ENCODE peak calls at places on chromosome 10, in eight cellular contexts. One of them, this sample, is unnamed. For H3K9me3, the result is how much of the 10 kb centered on the place peaks cover.

GRCh38 chr10:116437076-116437692 is 9.5 kb downstream of the PNLIPRP3 start:
- DNase-seq in heart right ventricle: no peak
- DNase-seq in heart left ventricle: no peak
- DNase-seq in mucosa of descending colon: no peak
- DNase-seq in neuronal stem cell: no peak
- DNase-seq in IMR-90: no peak
- DNase-seq in iPS DF 6.9: no peak
- DNase-seq in ovary: no peak
- DNase-seq in this sample: no peak

GRCh38 chr10:42941790-42942189 is 135.1 kb upstream of the RET start:
- DNase-seq in iPS DF 6.9: no peak
- DNase-seq in mucosa of descending colon: no peak
- DNase-seq in ovary: no peak
- DNase-seq in IMR-90: no peak
- DNase-seq in heart right ventricle: no peak
- DNase-seq in heart left ventricle: no peak
- DNase-seq in neuronal stem cell: no peak
- DNase-seq in this sample: no peak

GRCh38 chr10:104297697-104298660 is 29.0 kb downstream of the GSTO2 start:
- DNase-seq in heart right ventricle: no peak
- DNase-seq in IMR-90: peak
- DNase-seq in iPS DF 6.9: no peak
- DNase-seq in heart left ventricle: no peak
- DNase-seq in mucosa of descending colon: no peak
- DNase-seq in neuronal stem cell: peak
- DNase-seq in ovary: peak
- DNase-seq in this sample: no peak

GRCh38 chr10:30058570-30059132 is 735 bp downstream of the JCAD start:
- DNase-seq in ovary: peak
- DNase-seq in mucosa of descending colon: no peak
- DNase-seq in neuronal stem cell: no peak
- DNase-seq in IMR-90: no peak
- DNase-seq in iPS DF 6.9: no peak
- DNase-seq in heart left ventricle: no peak
- DNase-seq in heart right ventricle: peak
- DNase-seq in this sample: no peak

GRCh38 chr10:110629680-110630191 is 14.4 kb upstream of the RBM20 start:
- DNase-seq in heart left ventricle: no peak
- DNase-seq in ovary: no peak
- DNase-seq in heart right ventricle: no peak
- DNase-seq in IMR-90: peak
- DNase-seq in iPS DF 6.9: no peak
- DNase-seq in mucosa of descending colon: no peak
- DNase-seq in neuronal stem cell: no peak
- DNase-seq in this sample: no peak

GRCh38 chr10:32190890-32191491 is 134.8 kb upstream of the KIF5B start:
- DNase-seq in IMR-90: peak
- DNase-seq in iPS DF 6.9: no peak
- DNase-seq in heart right ventricle: no peak
- DNase-seq in ovary: no peak
- DNase-seq in neuronal stem cell: peak
- DNase-seq in mucosa of descending colon: no peak
- DNase-seq in heart left ventricle: no peak
- DNase-seq in this sample: no peak

GRCh38 chr10:113550365-113550764 is 2.5 kb upstream of the HABP2 start:
- DNase-seq in iPS DF 6.9: no peak
- DNase-seq in heart left ventricle: no peak
- DNase-seq in IMR-90: peak
- DNase-seq in neuronal stem cell: no peak
- DNase-seq in heart right ventricle: no peak
- DNase-seq in ovary: no peak
- DNase-seq in mucosa of descending colon: no peak
- DNase-seq in this sample: no peak

GRCh38 chr10:86086418-86086817 is 280.2 kb downstream of the GRID1 start:
- DNase-seq in IMR-90: no peak
- DNase-seq in neuronal stem cell: no peak
- DNase-seq in heart left ventricle: no peak
- DNase-seq in iPS DF 6.9: no peak
- DNase-seq in ovary: no peak
- DNase-seq in mucosa of descending colon: no peak
- DNase-seq in heart right ventricle: no peak
- DNase-seq in this sample: no peak

GRCh38 chr10:124745678-124746077 is 1.5 kb upstream of the FAM53B start:
- DNase-seq in neuronal stem cell: no peak
- DNase-seq in mucosa of descending colon: no peak
- DNase-seq in IMR-90: peak
- DNase-seq in heart right ventricle: no peak
- DNase-seq in heart left ventricle: no peak
- DNase-seq in iPS DF 6.9: no peak
- DNase-seq in ovary: no peak
- DNase-seq in this sample: no peak

GRCh38 chr10:32253300-32253699 is 93.7 kb downstream of the EPC1 start:
- DNase-seq in iPS DF 6.9: no peak
- DNase-seq in heart right ventricle: no peak
- DNase-seq in mucosa of descending colon: no peak
- DNase-seq in neuronal stem cell: no peak
- DNase-seq in ovary: no peak
- DNase-seq in heart left ventricle: no peak
- DNase-seq in IMR-90: no peak
- DNase-seq in this sample: no peak

GRCh38 chr10:100506596-100507356 is 12.9 kb downstream of the SEC31B start:
- DNase-seq in neuronal stem cell: no peak
- DNase-seq in heart right ventricle: no peak
- DNase-seq in heart left ventricle: no peak
- DNase-seq in iPS DF 6.9: no peak
- DNase-seq in ovary: no peak
- DNase-seq in IMR-90: peak
- DNase-seq in mucosa of descending colon: no peak
- DNase-seq in this sample: no peak

GRCh38 chr10:5490698-5491464 is 8.5 kb downstream of the CALML5 start:
- DNase-seq in iPS DF 6.9: no peak
- DNase-seq in mucosa of descending colon: no peak
- DNase-seq in ovary: no peak
- DNase-seq in heart left ventricle: no peak
- DNase-seq in IMR-90: no peak
- DNase-seq in heart right ventricle: no peak
- DNase-seq in neuronal stem cell: no peak
- DNase-seq in this sample: no peak

GRCh38 chr10:127619550-127619949 is 70.4 kb downstream of the NPS start:
- DNase-seq in IMR-90: no peak
- DNase-seq in ovary: no peak
- DNase-seq in mucosa of descending colon: no peak
- DNase-seq in iPS DF 6.9: no peak
- DNase-seq in heart right ventricle: no peak
- DNase-seq in heart left ventricle: no peak
- DNase-seq in neuronal stem cell: no peak
- DNase-seq in this sample: no peak

GRCh38 chr10:95655571-95656290 is 780 bp downstream of the ALDH18A1 start:
- DNase-seq in mucosa of descending colon: no peak
- DNase-seq in iPS DF 6.9: no peak
- DNase-seq in heart right ventricle: no peak
- DNase-seq in IMR-90: peak
- DNase-seq in heart left ventricle: no peak
- DNase-seq in ovary: no peak
- DNase-seq in neuronal stem cell: peak
- DNase-seq in this sample: no peak

GRCh38 chr10:95656291-95657164 is at the start of gene ALDH18A1:
- DNase-seq in neuronal stem cell: peak
- DNase-seq in ovary: peak
- DNase-seq in mucosa of descending colon: peak
- DNase-seq in heart left ventricle: peak
- DNase-seq in iPS DF 6.9: peak
- DNase-seq in IMR-90: peak
- DNase-seq in heart right ventricle: peak
- DNase-seq in this sample: peak

GRCh38 chr10:95660283-95660682 is 3.8 kb upstream of the ALDH18A1 start:
- DNase-seq in ovary: no peak
- DNase-seq in neuronal stem cell: no peak
- DNase-seq in mucosa of descending colon: no peak
- DNase-seq in IMR-90: peak
- DNase-seq in iPS DF 6.9: no peak
- DNase-seq in heart left ventricle: no peak
- DNase-seq in heart right ventricle: no peak
- DNase-seq in this sample: no peak

GRCh38 chr10:95653895-95654294 is 2.6 kb downstream of the ALDH18A1 start:
- DNase-seq in heart left ventricle: no peak
- DNase-seq in heart right ventricle: no peak
- DNase-seq in iPS DF 6.9: no peak
- DNase-seq in IMR-90: no peak
- DNase-seq in neuronal stem cell: no peak
- DNase-seq in ovary: no peak
- DNase-seq in mucosa of descending colon: no peak
- DNase-seq in this sample: no peak

DNA sequence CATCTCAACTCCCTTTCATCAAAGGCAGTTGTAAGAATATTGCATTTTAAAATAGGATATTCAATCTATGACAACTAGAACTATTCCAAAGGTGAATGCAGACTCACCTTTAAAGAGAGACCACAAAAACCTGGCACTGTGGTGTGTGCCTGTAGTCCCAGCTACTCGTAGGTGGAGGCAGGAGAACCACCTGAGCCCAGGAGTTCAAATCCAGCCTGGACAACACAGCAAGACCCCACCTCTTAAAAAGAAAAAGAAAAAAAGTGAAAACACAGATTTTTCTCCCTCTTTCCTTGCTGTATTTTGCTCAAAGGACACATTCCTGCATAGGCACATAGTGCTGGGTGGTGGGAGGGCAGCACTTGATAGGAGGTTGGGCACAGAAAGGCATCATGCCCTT is 739 bp upstream of the ALDH18A1 start:
- DNase-seq in heart left ventricle: no peak
- DNase-seq in heart right ventricle: no peak
- DNase-seq in mucosa of descending colon: no peak
- DNase-seq in ovary: no peak
- DNase-seq in IMR-90: no peak
- DNase-seq in iPS DF 6.9: no peak
- DNase-seq in neuronal stem cell: no peak
- DNase-seq in this sample: no peak
- H3K9me3 ChIP-seq in heart left ventricle: under half
- H3K9me3 ChIP-seq in heart right ventricle: under half
- H3K9me3 ChIP-seq in mucosa of descending colon: under half
- H3K9me3 ChIP-seq in ovary: under half
- H3K9me3 ChIP-seq in IMR-90: under half
- H3K9me3 ChIP-seq in iPS DF 6.9: under half
- H3K9me3 ChIP-seq in neuronal stem cell: under half
- H3K9me3 ChIP-seq in this sample: under half

GRCh38 chr10:1544929-1545328 is 192.4 kb downstream of the ADARB2 start:
- DNase-seq in heart right ventricle: no peak
- DNase-seq in ovary: no peak
- DNase-seq in heart left ventricle: no peak
- DNase-seq in IMR-90: no peak
- DNase-seq in iPS DF 6.9: no peak
- DNase-seq in mucosa of descending colon: no peak
- DNase-seq in neuronal stem cell: no peak
- DNase-seq in this sample: no peak

GRCh38 chr10:1545524-1545923 is 191.8 kb downstream of the ADARB2 start:
- DNase-seq in neuronal stem cell: no peak
- DNase-seq in mucosa of descending colon: peak
- DNase-seq in heart left ventricle: no peak
- DNase-seq in ovary: no peak
- DNase-seq in iPS DF 6.9: no peak
- DNase-seq in heart right ventricle: no peak
- DNase-seq in IMR-90: no peak
- DNase-seq in this sample: no peak

GRCh38 chr10:1542941-1543340 is 194.4 kb downstream of the ADARB2 start:
- DNase-seq in neuronal stem cell: no peak
- DNase-seq in heart right ventricle: no peak
- DNase-seq in iPS DF 6.9: no peak
- DNase-seq in IMR-90: no peak
- DNase-seq in heart left ventricle: no peak
- DNase-seq in mucosa of descending colon: no peak
- DNase-seq in ovary: no peak
- DNase-seq in this sample: no peak

GRCh38 chr10:1544209-1544673 is 193.1 kb downstream of the ADARB2 start:
- DNase-seq in ovary: no peak
- DNase-seq in mucosa of descending colon: no peak
- DNase-seq in neuronal stem cell: no peak
- DNase-seq in heart left ventricle: no peak
- DNase-seq in iPS DF 6.9: no peak
- DNase-seq in heart right ventricle: no peak
- DNase-seq in IMR-90: no peak
- DNase-seq in this sample: no peak

GRCh38 chr10:1543596-1543995 is 193.7 kb downstream of the ADARB2 start:
- DNase-seq in IMR-90: no peak
- DNase-seq in iPS DF 6.9: no peak
- DNase-seq in ovary: no peak
- DNase-seq in mucosa of descending colon: no peak
- DNase-seq in heart right ventricle: no peak
- DNase-seq in heart left ventricle: no peak
- DNase-seq in neuronal stem cell: no peak
- DNase-seq in this sample: no peak
- H3K9me3 ChIP-seq in IMR-90: under half
- H3K9me3 ChIP-seq in iPS DF 6.9: under half
- H3K9me3 ChIP-seq in ovary: under half
- H3K9me3 ChIP-seq in mucosa of descending colon: under half
- H3K9me3 ChIP-seq in heart right ventricle: under half
- H3K9me3 ChIP-seq in heart left ventricle: under half
- H3K9me3 ChIP-seq in neuronal stem cell: under half
- H3K9me3 ChIP-seq in this sample: under half

DNA sequence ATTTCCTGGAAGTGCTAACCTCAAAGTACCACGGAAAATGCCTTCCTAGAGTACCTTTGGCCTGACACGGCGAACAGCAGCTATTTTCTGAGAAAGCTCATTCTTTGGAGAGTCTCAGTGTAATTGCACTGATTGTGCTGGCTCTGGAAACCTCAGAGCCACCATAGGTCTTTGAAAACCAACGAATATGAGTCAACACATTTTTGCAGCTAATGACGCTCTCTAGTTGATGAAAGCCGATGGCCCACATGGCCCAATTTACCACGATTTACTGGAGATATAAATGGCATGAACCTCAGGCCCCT is 187.1 kb downstream of the ADARB2 start:
- DNase-seq in heart right ventricle: no peak
- DNase-seq in neuronal stem cell: no peak
- DNase-seq in IMR-90: no peak
- DNase-seq in mucosa of descending colon: no peak
- DNase-seq in iPS DF 6.9: no peak
- DNase-seq in ovary: no peak
- DNase-seq in heart left ventricle: no peak
- DNase-seq in this sample: no peak
- H3K9me3 ChIP-seq in heart right ventricle: under half
- H3K9me3 ChIP-seq in neuronal stem cell: under half
- H3K9me3 ChIP-seq in IMR-90: half or more
- H3K9me3 ChIP-seq in mucosa of descending colon: under half
- H3K9me3 ChIP-seq in iPS DF 6.9: under half
- H3K9me3 ChIP-seq in ovary: under half
- H3K9me3 ChIP-seq in heart left ventricle: under half
- H3K9me3 ChIP-seq in this sample: under half

DNA sequence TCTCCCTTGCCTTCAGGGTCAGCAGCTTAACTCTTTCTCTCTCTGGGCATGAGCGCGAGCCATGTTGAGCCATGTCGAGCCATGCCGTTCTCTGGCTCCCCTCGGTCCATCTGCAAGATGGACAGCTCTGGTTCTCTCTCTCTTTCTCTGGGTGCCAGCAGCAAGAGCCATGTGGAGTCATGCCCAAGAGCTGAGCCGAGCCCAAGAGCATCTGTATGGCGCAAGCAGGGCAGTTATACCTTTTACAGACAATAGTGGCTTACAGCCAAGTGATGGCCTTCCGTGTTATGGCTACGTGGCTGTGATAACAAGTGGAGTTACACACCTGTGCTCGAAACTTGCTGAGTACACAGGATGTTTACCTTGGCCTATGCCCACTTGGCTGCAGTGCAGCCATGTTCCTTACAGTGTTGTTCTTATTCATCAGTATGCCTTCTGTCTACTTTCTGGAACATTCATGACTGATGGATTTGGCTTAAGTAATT is 327.7 kb downstream of the GLRX3 start:
- DNase-seq in heart right ventricle: no peak
- DNase-seq in iPS DF 6.9: no peak
- DNase-seq in neuronal stem cell: no peak
- DNase-seq in heart left ventricle: no peak
- DNase-seq in ovary: no peak
- DNase-seq in IMR-90: no peak
- DNase-seq in mucosa of descending colon: no peak
- DNase-seq in this sample: no peak
- H3K9me3 ChIP-seq in heart right ventricle: under half
- H3K9me3 ChIP-seq in iPS DF 6.9: under half
- H3K9me3 ChIP-seq in neuronal stem cell: under half
- H3K9me3 ChIP-seq in heart left ventricle: under half
- H3K9me3 ChIP-seq in ovary: under half
- H3K9me3 ChIP-seq in IMR-90: under half
- H3K9me3 ChIP-seq in mucosa of descending colon: under half
- H3K9me3 ChIP-seq in this sample: under half

This sample was measured in T-helper 17 cell.